ENCODE peak calls at places on chromosomes 3 and 15, in nine cellular contexts. Y is HEK293T; K is non-pigmented ciliary epithelial cell; E is stimulated activated CD4-positive, alpha-beta T cell treated with anti-CD3 and anti-CD28 coated beads, Interleukin-15, amount 100 ng/mL, for 1 hour; U is epithelial cell of proximal tubule; T is H7; Q is psoas muscle; G is GM13976; Z is GM04503. O is an unnamed sample.
A peak's percentile ranks its signal among the peaks of the same experiment; 100 is the strongest.

GRCh38 chr15:67905628-67906027 is 65.8 kb upstream of the RNU6-1 start:
- DNase-seq in Y (no peak), K (no peak), E (no peak), U (no peak), T (no peak), Q (no peak), G (no peak), Z (no peak), O (no peak)

GRCh38 chr3:152835311-152836102 is 576 bp downstream of the P2RY1 start:
- DNase-seq in Y (peak; percentile 61), K (no peak), E (no peak), U (no peak), T (peak; percentile 69), Q (peak; percentile 83), G (peak; percentile 78), Z (no peak), O (peak; percentile 71)

GRCh38 chr3:60399861-60400845 is 851.1 kb downstream of the FHIT start:
- DNase-seq in Y (no peak), K (no peak), E (no peak), U (no peak), T (no peak), Q (no peak), G (no peak), Z (no peak), O (no peak)

GRCh38 chr3:157913751-157914150 is 192.5 kb downstream of the SHOX2 start:
- DNase-seq in Y (peak; percentile 50), K (no peak), E (no peak), U (no peak), T (no peak), Q (no peak), G (no peak), Z (peak; percentile 21), O (no peak)

GRCh38 chr3:170714562-170715535 is 129.0 kb upstream of the SLC7A14 start:
- DNase-seq in Y (no peak), K (peak; percentile 78), E (no peak), U (no peak), T (no peak), Q (no peak), G (no peak), Z (no peak), O (no peak)

GRCh38 chr15:57031605-57032004 is 113.2 kb downstream of the TCF12 start:
- DNase-seq in Y (peak; percentile 10), K (peak; percentile 19), E (no peak), U (peak; percentile 37), T (peak; percentile 5), Q (no peak), G (no peak), Z (no peak), O (no peak)

GRCh38 chr3:117114517-117115265 is 405.1 kb downstream of the TUSC7 start:
- DNase-seq in Y (no peak), K (no peak), E (no peak), U (no peak), T (no peak), Q (no peak), G (no peak), Z (no peak), O (no peak)

GRCh38 chr15:63950911-63951481 is 95.3 kb downstream of the DAPK2 start:
- DNase-seq in Y (no peak), K (peak; percentile 67), E (no peak), U (no peak), T (no peak), Q (no peak), G (no peak), Z (peak; percentile 71), O (no peak)

GRCh38 chr3:108389361-108389760 is 93.0 kb downstream of the HHLA2 start:
- DNase-seq in Y (no peak), K (no peak), E (no peak), U (no peak), T (no peak), Q (no peak), G (no peak), Z (no peak), O (no peak)

GRCh38 chr3:124217542-124217941 is 225.6 kb upstream of the ROPN1 start:
- DNase-seq in Y (peak; percentile 60), K (peak; percentile 30), E (no peak), U (peak; percentile 19), T (peak; percentile 37), Q (no peak), G (peak; percentile 20), Z (peak; percentile 17), O (peak; percentile 73)

GRCh38 chr3:172203522-172204258 is 164.3 kb downstream of the FNDC3B start:
- DNase-seq in Y (no peak), K (no peak), E (no peak), U (no peak), T (no peak), Q (no peak), G (no peak), Z (no peak), O (no peak)

GRCh38 chr3:160754371-160754854 is 1.6 kb upstream of the PPM1L start:
- DNase-seq in Y (peak; percentile 26), K (no peak), E (no peak), U (peak; percentile 36), T (peak; percentile 35), Q (peak; percentile 60), G (peak; percentile 8), Z (no peak), O (peak; percentile 31)

GRCh38 chr15:76793162-76793561 is 112.0 kb downstream of the SCAPER start:
- DNase-seq in Y (no peak), K (no peak), E (no peak), U (no peak), T (peak; percentile 8), Q (no peak), G (no peak), Z (no peak), O (no peak)

GRCh38 chr15:66788024-66788423 is 86.0 kb downstream of the SMAD6 start:
- DNase-seq in Y (no peak), K (no peak), E (no peak), U (no peak), T (no peak), Q (no peak), G (no peak), Z (no peak), O (no peak)

GRCh38 chr15:25182736-25183445 is 228.1 kb downstream of the SNRPN start:
- DNase-seq in Y (no peak), K (no peak), E (no peak), U (no peak), T (no peak), Q (peak; percentile 50), G (no peak), Z (no peak), O (peak; percentile 41)

GRCh38 chr3:143171141-143171651 is 51.6 kb downstream of the CHST2 start:
- DNase-seq in Y (no peak), K (no peak), E (no peak), U (no peak), T (no peak), Q (no peak), G (peak; percentile 43), Z (no peak), O (no peak)

GRCh38 chr3:106299300-106300098 is 430.7 kb upstream of the CBLB start:
- DNase-seq in Y (no peak), K (peak; percentile 66), E (no peak), U (no peak), T (no peak), Q (no peak), G (peak; percentile 7), Z (peak; percentile 25), O (no peak)

GRCh38 chr3:152113992-152114651 is 154.6 kb upstream of the MBNL1 start:
- DNase-seq in Y (no peak), K (no peak), E (no peak), U (no peak), T (no peak), Q (no peak), G (no peak), Z (no peak), O (no peak)

GRCh38 chr3:18111702-18112311 is 313.3 kb downstream of the SATB1 start:
- DNase-seq in Y (peak; percentile 19), K (no peak), E (no peak), U (no peak), T (peak; percentile 26), Q (no peak), G (peak; percentile 30), Z (no peak), O (no peak)

GRCh38 chr3:165254812-165255211 is 58.6 kb upstream of the SLITRK3 start:
- DNase-seq in Y (peak; percentile 30), K (no peak), E (no peak), U (peak; percentile 35), T (peak; percentile 2), Q (no peak), G (no peak), Z (no peak), O (no peak)

GRCh38 chr3:59764131-59764530 is 714.3 kb upstream of the CFAP20DC start:
- DNase-seq in Y (no peak), K (no peak), E (no peak), U (no peak), T (no peak), Q (no peak), G (no peak), Z (no peak), O (no peak)

GRCh38 chr3:108489776-108490175 is 20.6 kb downstream of the MYH15 start:
- DNase-seq in Y (peak; percentile 53), K (no peak), E (no peak), U (no peak), T (peak; percentile 26), Q (no peak), G (peak; percentile 49), Z (no peak), O (peak; percentile 18)

GRCh38 chr15:67146875-67147381 is 81.5 kb downstream of the SMAD3 start:
- DNase-seq in Y (no peak), K (peak; percentile 87), E (no peak), U (no peak), T (no peak), Q (peak; percentile 56), G (no peak), Z (no peak), O (no peak)

GRCh38 chr3:4571690-4572334 is 78.7 kb downstream of the ITPR1 start:
- DNase-seq in Y (no peak), K (no peak), E (no peak), U (no peak), T (peak; percentile 45), Q (no peak), G (no peak), Z (no peak), O (no peak)

GRCh38 chr3:170572665-170573253 is 13.1 kb downstream of the SLC7A14 start:
- DNase-seq in Y (no peak), K (peak; percentile 52), E (no peak), U (peak; percentile 45), T (no peak), Q (no peak), G (peak; percentile 41), Z (peak; percentile 61), O (no peak)

GRCh38 chr15:89576417-89576773 is 1.1 kb downstream of the TICRR start:
- DNase-seq in Y (no peak), K (no peak), E (no peak), U (no peak), T (no peak), Q (no peak), G (no peak), Z (no peak), O (no peak)

GRCh38 chr3:57803647-57804081 is 47.6 kb downstream of the SLMAP start:
- DNase-seq in Y (no peak), K (peak; percentile 76), E (no peak), U (peak; percentile 98), T (peak; percentile 19), Q (no peak), G (no peak), Z (peak; percentile 81), O (no peak)

GRCh38 chr3:44920081-44920480 is 45.7 kb downstream of the TGM4 start:
- DNase-seq in Y (no peak), K (no peak), E (no peak), U (no peak), T (no peak), Q (no peak), G (no peak), Z (no peak), O (no peak)

GRCh38 chr3:173395412-173396181 is 1.9 kb upstream of the NLGN1 start:
- DNase-seq in Y (peak; percentile 81), K (peak; percentile 23), E (no peak), U (peak; percentile 31), T (peak; percentile 88), Q (peak; percentile 90), G (peak; percentile 63), Z (peak; percentile 64), O (peak; percentile 85)

GRCh38 chr15:30063829-30064559 is 18.8 kb upstream of the GOLGA8J start:
- DNase-seq in Y (no peak), K (no peak), E (no peak), U (no peak), T (no peak), Q (no peak), G (no peak), Z (no peak), O (no peak)

GRCh38 chr3:65130782-65131181 is 443.0 kb upstream of the ADAMTS9 start:
- DNase-seq in Y (no peak), K (no peak), E (no peak), U (no peak), T (no peak), Q (no peak), G (no peak), Z (no peak), O (no peak)